ENCODE peak calls at places on chromosomes 13 and 19, in four cellular contexts. V is H1, H is ovary, D is GM23248. P is an unnamed sample.

GRCh38 chr19:28334419-28334818 is 878.5 kb downstream of the UQCRFS1 start:
- DNase-seq in D (no peak), H (no peak), V (no peak), P (no peak)

GRCh38 chr19:49506575-49507105 is 5.8 kb upstream of the FCGRT start:
- DNase-seq in D (peak), H (no peak), V (peak), P (no peak)

GRCh38 chr19:13100031-13100588 is 2.5 kb downstream of the LYL1 start:
- DNase-seq in D (peak), V (no peak), H (no peak), P (no peak)

GRCh38 chr13:38530492-38530891 is 156.4 kb upstream of the FREM2 start:
- DNase-seq in V (no peak), D (peak), H (no peak), P (no peak)

GRCh38 chr13:26307701-26308100 is 53.8 kb downstream of the CDK8 start:
- DNase-seq in V (no peak), D (no peak), H (no peak), P (no peak)

GRCh38 chr13:24875566-24875965 is 111.6 kb downstream of the RNF17 start:
- DNase-seq in H (no peak), D (no peak), V (no peak), P (no peak)

GRCh38 chr13:37640499-37640898 is 41.9 kb upstream of the POSTN start:
- DNase-seq in D (peak), H (no peak), V (no peak), P (peak)

GRCh38 chr13:110428281-110428680 is 121.2 kb downstream of the COL4A2 start:
- DNase-seq in H (no peak), V (no peak), D (no peak), P (no peak)

GRCh38 chr19:44908836-44909201 is 3.2 kb downstream of the APOE start:
- DNase-seq in V (no peak), D (no peak), H (no peak), P (no peak)

GRCh38 chr13:104648291-104648690 is 1582.1 kb upstream of the SLC10A2 start:
- DNase-seq in V (no peak), H (no peak), D (no peak), P (no peak)

GRCh38 chr13:99484405-99484981 is 16.8 kb upstream of the TM9SF2 start:
- DNase-seq in V (no peak), D (peak), H (no peak), P (peak)

GRCh38 chr13:99356216-99357089 is 49.3 kb upstream of the GPR183 start:
- DNase-seq in D (peak), H (peak), V (peak), P (peak)

GRCh38 chr19:34135033-34135370 is 37.3 kb upstream of the LSM14A start:
- DNase-seq in V (no peak), H (no peak), D (no peak), P (no peak)
- H3K4me3 ChIP-seq in V (peak), H (peak), D (peak), P (peak)

GRCh38 chr19:38899447-38900219 is at the start of the genes NFKBIB and SIRT2:
- DNase-seq in H (peak), D (peak), V (peak), P (peak)
- H3K27ac ChIP-seq in H (peak), D (peak), V (peak), P (peak)

GRCh38 chr13:40438999-40439797 is 227.2 kb downstream of the FOXO1 start:
- DNase-seq in H (peak), D (peak), V (no peak), P (peak)
- H3K4me3 ChIP-seq in H (peak), D (peak), V (no peak), P (no peak)

DNA sequence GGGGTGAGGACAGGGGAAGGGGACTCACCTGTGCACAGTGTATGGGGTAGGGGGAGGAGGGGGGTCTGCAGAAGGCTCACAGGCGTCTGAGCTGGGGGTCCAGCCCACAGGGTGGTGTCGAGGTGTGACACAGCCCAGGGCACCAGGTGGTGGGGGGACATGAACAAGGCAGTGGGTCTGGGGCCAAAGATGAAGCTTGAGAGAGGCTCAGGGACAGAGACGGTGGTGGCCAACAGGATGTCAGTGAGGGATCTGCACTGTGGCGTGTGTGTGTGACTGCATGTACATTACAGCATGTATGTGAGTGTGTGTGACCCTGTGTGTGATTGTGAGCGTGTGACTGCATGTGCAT is 1.7 kb downstream of the ADAMTS10 start:
- DNase-seq in D (no peak), V (no peak), H (no peak), P (no peak)
- H3K27ac ChIP-seq in D (no peak), V (peak), H (peak), P (peak)

GRCh38 chr19:2548966-2549365 is 73.0 kb downstream of the GADD45B start:
- DNase-seq in V (no peak), D (no peak), H (no peak), P (no peak)
- H3K4me3 ChIP-seq in V (no peak), D (no peak), H (no peak), P (no peak)

GRCh38 chr13:53123536-53123935 is 94.9 kb downstream of the OLFM4 start:
- DNase-seq in D (no peak), H (no peak), V (no peak), P (no peak)
- H3K27ac ChIP-seq in D (no peak), H (no peak), V (no peak), P (no peak)

GRCh38 chr13:77331421-77331820 is 4.5 kb upstream of the MYCBP2 start:
- DNase-seq in D (no peak), V (no peak), H (no peak), P (no peak)
- H3K4me3 ChIP-seq in D (no peak), V (no peak), H (no peak), P (no peak)

GRCh38 chr13:74773263-74773662 is 639.1 kb upstream of the KLF12 start:
- DNase-seq in D (peak), H (no peak), V (no peak), P (no peak)
- H3K27ac ChIP-seq in D (peak), H (no peak), V (no peak), P (no peak)

GRCh38 chr19:41194157-41194552 is 1.1 kb downstream of the CYP2S1 start:
- DNase-seq in V (no peak), D (no peak), H (no peak), P (no peak)
- H3K4me3 ChIP-seq in V (peak), D (no peak), H (no peak), P (no peak)